ENCODE peak calls at places on chromosome 1, in six cellular contexts. M, P, N, L, W and O are unnamed samples.

GRCh38 chr1:21865943-21866628 is 54.0 kb downstream of the LDLRAD2 start:
- DNase-seq in N (peak; percentile 79), W (no peak), M (no peak), L (no peak), P (peak; percentile 64), O (peak; percentile 83)

GRCh38 chr1:6252374-6252710 is 8.4 kb downstream of the HES3 start:
- DNase-seq in L (no peak), P (no peak), N (no peak), M (no peak), W (no peak), O (no peak)

GRCh38 chr1:178086294-178087255 is 7.3 kb upstream of the RASAL2 start:
- DNase-seq in N (no peak), W (no peak), P (no peak), M (no peak), L (no peak), O (no peak)

GRCh38 chr1:221012087-221012486 is 132.8 kb downstream of the HLX start:
- DNase-seq in L (no peak), P (no peak), N (no peak), M (no peak), W (no peak), O (no peak)

GRCh38 chr1:228306275-228307217 is 98.7 kb downstream of the OBSCN start:
- DNase-seq in W (no peak), L (no peak), N (no peak), M (no peak), P (no peak), O (no peak)

GRCh38 chr1:117606608-117607261 is 887 bp downstream of the TENT5C start:
- DNase-seq in W (no peak), P (no peak), M (no peak), L (no peak), N (peak; percentile 45), O (peak; percentile 43)

GRCh38 chr1:206506803-206507394 is 432 bp upstream of the RASSF5 start:
- DNase-seq in N (no peak), W (no peak), P (no peak), L (no peak), M (no peak), O (peak; percentile 49)

GRCh38 chr1:25519624-25520023 is 23.8 kb upstream of the LDLRAP1 start:
- DNase-seq in M (no peak), P (no peak), L (no peak), W (no peak), N (no peak), O (no peak)

GRCh38 chr1:245825128-245825901 is 670.5 kb downstream of the KIF26B start:
- DNase-seq in M (no peak), P (no peak), W (peak; percentile 10), N (no peak), L (no peak), O (peak; percentile 56)

GRCh38 chr1:243708210-243708609 is 141.8 kb downstream of the AKT3 start:
- DNase-seq in N (no peak), L (no peak), M (no peak), P (no peak), W (no peak), O (no peak)

GRCh38 chr1:54053745-54054437 is 483 bp downstream of the TCEANC2 start:
- DNase-seq in L (no peak), M (no peak), P (no peak), N (no peak), W (no peak), O (peak; percentile 38)

GRCh38 chr1:3691421-3692204 is 39.3 kb downstream of the TP73 start:
- DNase-seq in N (no peak), W (no peak), P (no peak), M (no peak), L (no peak), O (no peak)

DNA sequence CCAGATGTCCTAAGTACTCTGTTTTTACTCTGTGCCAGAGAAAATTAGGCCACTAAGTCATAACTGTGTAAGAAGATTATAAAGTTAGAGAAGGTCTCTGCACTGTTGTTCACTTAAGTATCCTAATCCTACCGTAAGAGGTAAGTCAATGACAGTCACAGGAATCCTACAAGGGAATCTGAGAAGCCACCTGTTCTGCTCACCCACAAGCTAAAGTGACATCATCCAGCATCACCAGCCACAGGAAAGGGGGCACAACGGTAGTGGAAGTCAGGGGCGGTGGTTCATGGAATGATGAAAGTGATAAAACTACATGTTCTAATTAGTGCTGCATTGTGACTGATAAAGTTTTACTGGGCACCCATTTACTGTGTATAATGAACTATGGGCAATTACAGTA is 92.7 kb downstream of the PLD5 start:
- DNase-seq in W (no peak), N (no peak), L (no peak), P (no peak), M (no peak), O (no peak)
- TF ChIP-seq REST in W (no peak), N (no peak), L (no peak), P (no peak), M (no peak), O (no peak)

GRCh38 chr1:11789126-11790067 is 16.4 kb downstream of the MTHFR start:
- DNase-seq in N (peak; percentile 8), M (no peak), L (no peak), P (no peak), W (no peak), O (no peak)

GRCh38 chr1:11790101-11790879 is 15.5 kb downstream of the MTHFR start:
- DNase-seq in P (no peak), N (no peak), L (no peak), M (no peak), W (no peak), O (no peak)

GRCh38 chr1:11788549-11789053 is 17.2 kb downstream of the MTHFR start:
- DNase-seq in L (no peak), N (peak; percentile 7), M (no peak), W (no peak), P (no peak), O (no peak)

GRCh38 chr1:11792106-11792505 is 13.7 kb downstream of the MTHFR start:
- DNase-seq in L (no peak), M (no peak), P (no peak), W (no peak), N (no peak), O (no peak)

GRCh38 chr1:11790880-11791715 is 14.7 kb downstream of the MTHFR start:
- DNase-seq in N (peak; percentile 71), M (no peak), L (no peak), P (no peak), W (peak; percentile 71), O (no peak)
- TF ChIP-seq REST in N (no peak), M (no peak), L (no peak), P (no peak), W (no peak), O (no peak)

GRCh38 chr1:204192589-204193352 is 3.5 kb downstream of the KISS1 start:
- DNase-seq in L (no peak), W (no peak), M (no peak), P (no peak), N (no peak), O (no peak)

GRCh38 chr1:204192046-204192445 is 4.2 kb downstream of the KISS1 start:
- DNase-seq in N (no peak), M (no peak), L (no peak), P (no peak), W (no peak), O (no peak)

GRCh38 chr1:204190212-204191211 is 5.8 kb downstream of the KISS1 start:
- DNase-seq in P (no peak), N (peak; percentile 32), W (no peak), L (peak; percentile 85), M (no peak), O (peak; percentile 73)

GRCh38 chr1:204188959-204189639 is 7.2 kb downstream of the KISS1 start:
- DNase-seq in W (no peak), L (no peak), N (no peak), M (no peak), P (peak; percentile 23), O (no peak)

DNA sequence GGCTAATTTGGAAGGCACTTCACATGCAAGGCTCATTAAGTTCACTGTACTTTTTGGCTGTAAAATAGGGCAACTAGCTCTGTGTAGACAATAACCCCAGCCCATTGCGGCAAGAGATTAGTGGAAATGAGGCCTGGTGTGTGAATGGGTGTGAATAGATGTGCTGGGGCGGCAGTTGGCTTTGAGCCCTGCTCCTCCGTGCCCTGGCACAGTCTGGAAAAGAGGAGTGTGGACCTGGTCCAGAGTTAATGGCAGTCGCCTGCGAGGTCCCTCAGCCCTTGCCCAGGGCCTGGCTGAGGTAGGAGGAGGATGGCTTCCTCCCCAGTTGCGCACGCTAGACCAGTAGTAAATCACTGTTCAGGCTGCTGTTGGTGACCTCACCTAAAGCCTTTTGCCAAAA is 4.8 kb downstream of the KISS1 start:
- DNase-seq in L (no peak), P (no peak), M (no peak), N (no peak), W (no peak), O (no peak)
- TF ChIP-seq REST in L (no peak), P (no peak), M (no peak), N (no peak), W (no peak), O (no peak)

GRCh38 chr1:204307334-204307883 is 52.3 kb downstream of the PLEKHA6 start:
- DNase-seq in W (no peak), P (no peak), M (no peak), L (no peak), N (no peak), O (peak; percentile 77)
- TF ChIP-seq REST in W (no peak), P (no peak), M (no peak), L (no peak), N (no peak), O (no peak)